ENCODE peak calls at places on chromosomes 2 and 18, in nine cellular contexts. V is M059J; H is AG08395; F is stimulated activated CD8-positive, alpha-beta memory T cell treated with anti-CD3 and anti-CD28 coated beads, Interleukin-4, amount 100 ng/mL, for 4 hours; G is choroid plexus epithelial cell; O is ovary; M is foreskin keratinocyte; U is fibroblast of the conjunctiva; I is SK-N-SH. K is an unnamed sample.

GRCh38 chr2:230849633-230850357 is 14.9 kb upstream of the ITM2C start:
- DNase-seq in U (no peak), I (no peak), O (no peak), V (no peak), M (no peak), G (peak; percentile 28), F (peak; percentile 29), H (peak; percentile 42), K (peak; percentile 16)

GRCh38 chr2:20227894-20228505 is 3.1 kb upstream of the SDC1 start:
- DNase-seq in M (no peak), H (no peak), F (no peak), O (no peak), G (no peak), I (no peak), V (no peak), U (no peak), K (no peak)

GRCh38 chr2:66445781-66446177 is 10.9 kb downstream of the MEIS1 start:
- DNase-seq in I (no peak), U (no peak), M (peak; percentile 44), V (no peak), G (peak; percentile 46), O (no peak), H (no peak), F (no peak), K (no peak)

GRCh38 chr2:147603434-147604225 is 241.2 kb upstream of the ACVR2A start:
- DNase-seq in F (no peak), O (no peak), G (no peak), H (no peak), U (no peak), V (no peak), M (peak; percentile 68), I (no peak), K (no peak)

GRCh38 chr2:181250691-181251090 is 206.5 kb upstream of the ITGA4 start:
- DNase-seq in O (no peak), G (peak; percentile 72), M (no peak), I (no peak), F (no peak), H (no peak), U (no peak), V (no peak), K (no peak)

GRCh38 chr2:96970910-96971309 is 15.5 kb downstream of the FAM178B start:
- DNase-seq in G (no peak), I (no peak), F (no peak), U (no peak), O (no peak), V (no peak), M (no peak), H (no peak), K (no peak)

GRCh38 chr18:22523481-22523880 is 105.8 kb upstream of the CTAGE1 start:
- DNase-seq in U (no peak), G (no peak), V (no peak), F (no peak), O (no peak), M (no peak), H (no peak), I (no peak), K (peak; percentile 62)

GRCh38 chr2:200593905-200594304 is 8.1 kb downstream of the AOX1 start:
- DNase-seq in O (no peak), V (peak; percentile 58), I (no peak), G (no peak), U (no peak), H (no peak), F (no peak), M (no peak), K (no peak)

GRCh38 chr2:197360744-197361156 is 50.2 kb upstream of the ANKRD44 start:
- DNase-seq in V (peak; percentile 79), I (peak; percentile 68), H (peak; percentile 65), M (peak; percentile 57), G (peak; percentile 17), F (no peak), U (peak; percentile 9), O (no peak), K (no peak)

GRCh38 chr2:27212626-27213471 is 781 bp upstream of the SLC5A6 start:
- DNase-seq in U (no peak), M (peak; percentile 62), G (peak; percentile 81), I (peak; percentile 70), O (no peak), F (no peak), V (peak; percentile 51), H (peak; percentile 47), K (peak; percentile 52)

GRCh38 chr2:314561-315336 is 26.9 kb upstream of the ALKAL2 start:
- DNase-seq in O (no peak), U (no peak), H (no peak), I (no peak), V (no peak), M (no peak), G (no peak), F (no peak), K (no peak)